ENCODE peak calls at places on chromosomes 13 and 19, in four cellular contexts. V is PC-9, H is bronchial epithelial cell, G is breast epithelium. J is an unnamed sample.
A peak's percentile ranks its signal among the peaks of the same experiment; 100 is the strongest.

GRCh38 chr13:68173111-68173510 is 943.0 kb upstream of the PCDH9 start:
- DNase-seq in V (no peak), H (peak; percentile 41), G (no peak), J (no peak)

GRCh38 chr19:34094960-34095359 is 77.3 kb upstream of the LSM14A start:
- DNase-seq in H (no peak), V (no peak), G (no peak), J (no peak)

GRCh38 chr13:50130686-50131051 is 115.4 kb downstream of the KCNRG start:
- DNase-seq in H (peak; percentile 32), V (peak; percentile 24), G (no peak), J (no peak)

GRCh38 chr19:45010306-45010705 is 9.0 kb downstream of the RELB start:
- DNase-seq in H (no peak), G (no peak), V (no peak), J (no peak)

GRCh38 chr19:39969266-39969665 is 1.7 kb upstream of the PSMC4 start:
- DNase-seq in G (no peak), V (no peak), H (peak; percentile 68), J (no peak)

GRCh38 chr19:33400856-33401682 is 27.6 kb downstream of the CEBPG start:
- DNase-seq in H (no peak), V (no peak), G (no peak), J (no peak)

GRCh38 chr19:2011169-2011568 is 4.3 kb downstream of the BTBD2 start:
- DNase-seq in H (no peak), V (no peak), G (no peak), J (no peak)

GRCh38 chr13:63167699-63168337 is 1752.2 kb upstream of the PCDH20 start:
- DNase-seq in G (no peak), H (no peak), V (no peak), J (no peak)

GRCh38 chr19:15452111-15453047 is 2.6 kb upstream of the WIZ start:
- DNase-seq in H (peak; percentile 65), V (peak; percentile 87), G (peak; percentile 78), J (no peak)

GRCh38 chr13:106376411-106377112 is 158.9 kb downstream of the EFNB2 start:
- DNase-seq in V (peak; percentile 61), G (no peak), H (peak; percentile 98), J (no peak)

GRCh38 chr13:33787051-33787591 is 30.8 kb upstream of the RFC3 start:
- DNase-seq in V (no peak), H (no peak), G (no peak), J (no peak)

GRCh38 chr13:110274687-110275086 is 32.3 kb downstream of the COL4A1 start:
- DNase-seq in V (no peak), G (no peak), H (peak; percentile 1), J (no peak)
- TF ChIP-seq CTCF in V (no peak), G (no peak), H (peak; percentile 40), J (peak; percentile 18)

GRCh38 chr13:97030705-97031452 is 36.6 kb upstream of the OXGR1 start:
- DNase-seq in H (peak; percentile 42), G (no peak), V (peak; percentile 2), J (no peak)
- TF ChIP-seq CTCF in H (peak; percentile 17), G (no peak), V (peak; percentile 57), J (peak; percentile 68)

GRCh38 chr13:80923907-80924306 is 583.0 kb upstream of the SPRY2 start:
- DNase-seq in G (no peak), H (peak; percentile 30), V (no peak), J (no peak)
- TF ChIP-seq CTCF in G (no peak), H (peak; percentile 36), V (no peak), J (peak; percentile 54)

GRCh38 chr13:61255035-61255796 is 160.4 kb downstream of the PCDH20 start:
- DNase-seq in H (peak; percentile 10), G (no peak), V (no peak), J (no peak)
- TF ChIP-seq CTCF in H (no peak), G (no peak), V (no peak), J (peak; percentile 65)

DNA sequence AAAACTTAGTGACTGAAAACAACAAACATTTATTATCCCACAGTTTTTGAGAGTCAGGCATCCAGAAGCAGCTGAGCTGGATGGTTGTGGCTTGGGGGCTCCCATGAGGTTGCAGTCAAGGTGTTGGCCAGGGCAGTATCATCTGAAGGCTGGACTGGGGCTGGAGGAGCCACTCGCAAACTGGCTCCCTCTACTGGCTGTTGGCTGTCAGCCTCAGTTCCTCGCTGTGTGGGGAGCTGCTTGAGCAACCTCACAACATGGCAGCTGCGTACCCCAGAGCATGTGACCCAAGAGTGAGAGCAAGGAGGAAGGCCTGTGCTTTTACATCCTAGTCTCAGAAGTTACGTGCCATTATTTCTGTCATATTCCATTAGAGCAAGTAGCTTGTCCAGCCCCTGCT is 9.7 kb downstream of the YJU2 start:
- DNase-seq in V (no peak), G (no peak), H (no peak), J (no peak)
- TF ChIP-seq CTCF in V (no peak), G (no peak), H (no peak), J (no peak)

DNA sequence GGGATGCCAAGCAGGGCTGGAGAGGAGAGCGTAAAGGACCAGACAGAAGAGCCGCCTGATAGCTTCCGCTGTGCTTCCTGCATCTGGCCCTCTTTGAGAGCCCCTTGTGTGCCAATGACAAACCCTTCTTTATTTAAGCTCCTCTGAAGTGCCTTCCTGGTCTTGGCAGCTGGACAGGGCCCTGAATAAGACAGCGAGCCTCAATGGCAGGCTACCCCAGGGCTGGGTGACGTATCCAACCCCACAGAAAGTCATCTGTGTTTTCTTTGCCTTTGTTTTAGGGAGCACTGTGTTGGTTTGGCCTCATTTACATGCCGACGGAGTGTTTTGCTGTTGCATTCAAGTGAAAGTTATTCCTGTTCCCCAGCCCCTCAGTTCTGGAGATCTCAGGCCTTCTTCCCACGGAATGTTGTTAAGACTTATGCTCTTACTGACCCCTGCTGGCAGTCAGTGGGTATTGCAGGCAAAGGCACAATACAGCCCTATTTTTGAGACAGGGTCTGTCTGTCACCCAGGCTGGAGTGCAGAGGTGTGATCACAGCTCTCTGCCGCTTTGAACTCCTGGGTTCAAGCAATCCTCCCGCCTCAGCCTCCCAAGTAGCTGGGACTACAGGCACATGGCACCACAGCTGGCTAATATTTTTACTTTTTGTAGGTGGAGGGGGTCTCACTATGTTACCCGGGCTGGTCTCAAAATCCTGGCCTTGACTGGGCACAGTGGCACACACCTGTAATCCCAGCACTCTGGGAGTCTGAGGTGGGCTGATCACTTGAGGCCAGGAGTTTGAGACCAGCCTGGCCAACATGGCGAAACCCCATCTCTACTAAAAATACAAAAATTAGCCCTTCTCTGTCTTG is 16.8 kb downstream of the CCL25 start:
- DNase-seq in V (no peak), H (no peak), G (no peak), J (no peak)
- TF ChIP-seq CTCF in V (peak; percentile 89), H (peak; percentile 41), G (no peak), J (peak; percentile 84)

GRCh38 chr13:76820759-76821158 is 65.4 kb downstream of the KCTD12 start:
- DNase-seq in H (no peak), G (peak; percentile 32), V (no peak), J (no peak)
- TF ChIP-seq CTCF in H (no peak), G (peak; percentile 25), V (no peak), J (no peak)